ENCODE peak calls at places on chromosomes 13 and 19, in ten cellular contexts. C is cardiac septum; D is activated CD4-positive, alpha-beta T cell treated with anti-CD3 and anti-CD28 coated beads, Interleukin-2, amount 50 U/mL, for 48 hours; P is stimulated activated CD4-positive, alpha-beta T cell treated with anti-CD3 and anti-CD28 coated beads, TNF-alpha, amount 100 ng/mL, for 1 hour; Y is astrocyte of the cerebellum; B is anterior cingulate cortex; I is SW 1271; U is pancreas; J is epithelial cell of prostate; H is naive thymus-derived CD8-positive, alpha-beta T cell. K is an unnamed sample.

GRCh38 chr19:35712910-35713845 is 4.6 kb upstream of the KMT2B start:
- DNase-seq in I (no peak), P (no peak), U (no peak), Y (no peak), H (peak), B (no peak), D (peak), C (no peak), J (no peak), K (no peak)

GRCh38 chr13:101567841-101568240 is 115.4 kb downstream of the ITGBL1 start:
- DNase-seq in U (no peak), D (no peak), C (no peak), B (no peak), Y (no peak), P (no peak), J (no peak), I (no peak), H (no peak), K (no peak)

GRCh38 chr19:41452584-41453275 is 9.8 kb downstream of the ERICH4 start:
- DNase-seq in C (no peak), D (no peak), U (no peak), I (no peak), B (no peak), H (no peak), J (no peak), P (no peak), Y (no peak), K (no peak)

GRCh38 chr19:18453269-18454024 is 15.5 kb upstream of the ISYNA1 start:
- DNase-seq in D (no peak), B (no peak), P (no peak), I (no peak), J (no peak), Y (no peak), C (no peak), H (no peak), U (no peak), K (no peak)

GRCh38 chr13:21528616-21529015 is 69.5 kb upstream of the ZDHHC20 start:
- DNase-seq in B (no peak), H (no peak), C (no peak), P (no peak), I (no peak), D (no peak), Y (peak), U (no peak), J (no peak), K (no peak)

GRCh38 chr19:37969695-37970094 is 62.7 kb downstream of the SIPA1L3 start:
- DNase-seq in U (no peak), I (no peak), H (no peak), C (no peak), Y (no peak), J (peak), D (no peak), P (no peak), B (no peak), K (no peak)

GRCh38 chr19:30155529-30156200 is 213.6 kb downstream of the URI1 start:
- DNase-seq in U (no peak), C (peak), Y (no peak), B (no peak), H (no peak), P (no peak), D (no peak), J (no peak), I (no peak), K (no peak)

GRCh38 chr13:26074706-26075105 is 22.9 kb upstream of the SHISA2 start:
- DNase-seq in U (no peak), P (no peak), Y (no peak), C (no peak), J (no peak), D (no peak), B (no peak), H (no peak), I (peak), K (no peak)

GRCh38 chr19:53881482-53882390 is at the start of gene PRKCG:
- DNase-seq in C (no peak), H (peak), I (peak), Y (no peak), J (no peak), D (peak), B (peak), U (peak), P (no peak), K (peak)

K was measured in left ventricle myocardium superior.